ENCODE peak calls at places on chromosomes 13 and 19, in six cellular contexts. R is HCT116, W is K562, D is GM12878, E is H1, F is HepG2. U is an unnamed sample.
A peak's percentile ranks its signal among the peaks of the same experiment; 100 is the strongest.

GRCh38 chr19:12779162-12779993 is 4.0 kb upstream of the HOOK2 start:
- DNase-seq in E (no peak), D (no peak), W (peak; percentile 79), R (no peak), F (peak; percentile 61), U (no peak)

GRCh38 chr13:40432018-40432978 is 234.1 kb downstream of the FOXO1 start:
- DNase-seq in F (no peak), E (no peak), W (no peak), D (peak; percentile 48), R (no peak), U (no peak)

GRCh38 chr13:93800342-93800741 is 573.7 kb downstream of the GPC6 start:
- DNase-seq in F (no peak), D (no peak), R (no peak), W (no peak), E (no peak), U (no peak)

GRCh38 chr19:35229601-35230000 is 1.1 kb upstream of the FAM187B start:
- DNase-seq in E (no peak), F (no peak), R (no peak), W (no peak), D (no peak), U (no peak)

GRCh38 chr19:44608391-44608821 is 5.0 kb upstream of the IGSF23 start:
- DNase-seq in E (no peak), R (no peak), W (no peak), F (no peak), D (no peak), U (no peak)

GRCh38 chr19:53389591-53390377 is 5.2 kb upstream of the ZNF765 start:
- DNase-seq in W (peak; percentile 14), E (peak; percentile 87), D (no peak), R (no peak), F (no peak), U (no peak)

GRCh38 chr13:57017357-57017756 is 123.4 kb upstream of the PRR20A start:
- DNase-seq in R (no peak), E (no peak), D (no peak), W (no peak), F (no peak), U (no peak)

GRCh38 chr13:20567881-20568528 is 1.0 kb downstream of the IFT88 start:
- DNase-seq in F (no peak), E (no peak), D (no peak), R (no peak), W (no peak), U (no peak)

GRCh38 chr19:4713384-4713951 is 10.2 kb downstream of the DPP9 start:
- DNase-seq in D (no peak), E (no peak), F (no peak), R (peak; percentile 94), W (no peak), U (no peak)

GRCh38 chr13:100648354-100648753 is 26.2 kb downstream of the TMTC4 start:
- DNase-seq in R (no peak), D (no peak), W (no peak), F (no peak), E (no peak), U (no peak)

GRCh38 chr19:1818549-1819195 is 6.6 kb upstream of the ATP8B3 start:
- DNase-seq in F (no peak), W (no peak), D (no peak), E (no peak), R (no peak), U (no peak)

GRCh38 chr13:79782541-79783216 is 301.7 kb downstream of the NDFIP2 start:
- DNase-seq in D (no peak), F (peak; percentile 14), R (no peak), E (peak; percentile 51), W (no peak), U (peak; percentile 51)
- TF ChIP-seq ZNF274 in D (no peak), F (no peak), R (no peak), E (no peak), W (no peak), U (no peak)

GRCh38 chr13:80341771-80342271 is 895 bp upstream of the SPRY2 start:
- DNase-seq in E (no peak), R (no peak), D (no peak), F (peak; percentile 49), W (peak; percentile 44), U (no peak)
- TF ChIP-seq YY1 in E (no peak), R (no peak), D (no peak), F (no peak), W (no peak), U (no peak)

DNA sequence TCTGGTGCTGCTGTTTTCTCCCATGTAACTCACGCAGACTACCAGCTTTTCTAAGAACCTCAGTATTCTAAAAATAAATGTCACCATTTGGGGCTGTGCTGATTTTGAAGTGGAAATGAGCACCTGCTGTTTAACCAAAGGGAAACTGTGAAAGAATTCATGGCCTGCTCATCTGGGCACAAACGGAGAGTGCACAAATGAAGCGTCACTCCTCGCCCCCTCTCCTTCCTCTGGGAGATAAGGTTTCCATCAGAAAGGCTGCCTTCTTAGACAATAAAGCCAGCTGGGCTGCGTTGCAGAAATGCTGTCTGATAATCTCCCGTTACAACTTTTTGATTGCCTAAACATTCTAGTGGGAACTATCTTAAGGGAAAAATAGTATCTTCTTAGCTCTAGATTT is 73.7 kb upstream of the SLC15A1 start:
- DNase-seq in R (no peak), D (no peak), E (no peak), F (no peak), W (no peak), U (no peak)
- TF ChIP-seq ZNF274 in R (no peak), D (no peak), E (no peak), F (no peak), W (no peak), U (no peak)

DNA sequence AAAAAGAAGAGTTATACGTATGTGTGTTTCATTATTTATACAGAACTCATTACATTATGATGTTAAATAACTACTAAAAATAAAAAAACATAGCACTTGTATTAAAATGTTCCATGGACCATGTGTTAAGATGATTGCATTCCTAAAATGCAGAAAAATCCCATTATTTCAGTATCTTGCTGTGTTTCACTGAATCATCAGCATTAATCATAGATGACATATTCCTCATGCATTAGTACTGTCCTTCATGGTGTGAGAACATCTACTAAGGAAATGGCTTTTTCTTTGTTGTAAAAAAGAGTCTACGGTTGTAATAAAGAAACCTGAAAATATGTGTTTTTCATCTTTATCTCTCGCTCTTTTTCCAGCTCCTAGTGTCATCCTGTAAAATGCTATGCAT is 416.5 kb downstream of the FGF14 start:
- DNase-seq in R (no peak), E (no peak), D (no peak), F (no peak), W (no peak), U (no peak)
- TF ChIP-seq YY1 in R (no peak), E (no peak), D (no peak), F (no peak), W (no peak), U (no peak)

U was measured in NT2/D1.